ENCODE peak calls at places on chromosome 12, in ten cellular contexts. V is body of pancreas, D is vagina, P is A549, W is stomach, U is transverse colon, K is esophagus squamous epithelium, M is IMR-90, I is heart left ventricle, L is GM12878. X is an unnamed sample.

GRCh38 chr12:82047480-82047879 is 288.3 kb upstream of the PPFIA2 start:
- DNase-seq in V (no peak), D (no peak), P (no peak), W (no peak), U (no peak), K (no peak), M (no peak), I (no peak), L (no peak), X (no peak)

GRCh38 chr12:131112690-131113290 is 159.1 kb downstream of the ADGRD1 start:
- DNase-seq in V (no peak), D (no peak), P (no peak), W (no peak), U (no peak), K (no peak), M (no peak), I (no peak), L (no peak), X (no peak)

GRCh38 chr12:85759217-85759616 is 77.0 kb downstream of the RASSF9 start:
- DNase-seq in V (no peak), D (no peak), P (peak), W (no peak), U (no peak), K (no peak), M (no peak), I (no peak), L (no peak), X (no peak)

GRCh38 chr12:238116-238515 is 24.2 kb upstream of the SLC6A12 start:
- DNase-seq in V (no peak), D (no peak), P (no peak), W (no peak), U (no peak), K (no peak), M (no peak), I (no peak), L (no peak), X (peak)

GRCh38 chr12:120460157-120460556 is 9.4 kb downstream of the SRSF9 start:
- DNase-seq in V (no peak), D (no peak), P (no peak), W (no peak), U (no peak), K (no peak), M (no peak), I (no peak), L (no peak), X (no peak)

GRCh38 chr12:124391340-124392261 is 96.7 kb downstream of the RFLNA start:
- DNase-seq in V (peak), D (no peak), P (peak), W (peak), U (peak), K (peak), M (peak), I (peak), L (peak), X (peak)

GRCh38 chr12:75910452-75910722 is 121.2 kb downstream of the PHLDA1 start:
- DNase-seq in V (no peak), D (no peak), P (no peak), W (no peak), U (no peak), K (no peak), M (no peak), I (no peak), L (no peak), X (no peak)

GRCh38 chr12:19382111-19382526 is 57.2 kb upstream of the AEBP2 start:
- DNase-seq in V (peak), D (no peak), P (peak), W (peak), U (no peak), K (no peak), M (peak), I (no peak), L (peak), X (peak)

GRCh38 chr12:130253866-130254265 is 83.8 kb upstream of the PIWIL1 start:
- DNase-seq in V (peak), D (no peak), P (no peak), W (no peak), U (no peak), K (no peak), M (no peak), I (no peak), L (no peak), X (no peak)

GRCh38 chr12:112977139-112977538 is 1.2 kb upstream of the OAS2 start:
- DNase-seq in V (no peak), D (no peak), P (no peak), W (no peak), U (no peak), K (no peak), M (no peak), I (no peak), L (no peak), X (no peak)

GRCh38 chr12:72095025-72095424 is 156.4 kb downstream of the TPH2 start:
- DNase-seq in V (no peak), D (no peak), P (no peak), W (no peak), U (no peak), K (no peak), M (no peak), I (no peak), L (no peak), X (no peak)

GRCh38 chr12:65823481-65824313 is 586 bp upstream of the HMGA2 start:
- DNase-seq in V (peak), D (no peak), P (peak), W (peak), U (peak), K (no peak), M (peak), I (peak), L (no peak), X (peak)

GRCh38 chr12:95601626-95602025 is 50.4 kb upstream of the USP44 start:
- DNase-seq in V (no peak), D (no peak), P (no peak), W (no peak), U (no peak), K (no peak), M (peak), I (no peak), L (no peak), X (no peak)

GRCh38 chr12:96846313-96846712 is 60.7 kb upstream of the NEDD1 start:
- DNase-seq in V (no peak), D (no peak), P (no peak), W (no peak), U (no peak), K (no peak), M (no peak), I (no peak), L (no peak), X (no peak)

GRCh38 chr12:46386360-46386867 is 13.8 kb upstream of the SLC38A2 start:
- DNase-seq in V (no peak), D (no peak), P (peak), W (no peak), U (no peak), K (no peak), M (peak), I (no peak), L (no peak), X (no peak)

GRCh38 chr12:27779416-27779815 is 617 bp upstream of the KLHL42 start:
- DNase-seq in V (peak), D (no peak), P (peak), W (no peak), U (peak), K (no peak), M (no peak), I (no peak), L (no peak), X (peak)

GRCh38 chr12:51705450-51705849 is 114.4 kb downstream of the SCN8A start:
- DNase-seq in V (no peak), D (no peak), P (no peak), W (no peak), U (no peak), K (no peak), M (peak), I (no peak), L (no peak), X (no peak)

GRCh38 chr12:109768901-109769670 is 55.5 kb downstream of the FAM222A start:
- DNase-seq in V (no peak), D (peak), P (no peak), W (peak), U (no peak), K (no peak), M (no peak), I (no peak), L (no peak), X (no peak)

GRCh38 chr12:25071366-25071765 is 122.5 kb upstream of the BCAT1 start:
- DNase-seq in V (no peak), D (no peak), P (no peak), W (no peak), U (no peak), K (no peak), M (no peak), I (no peak), L (no peak), X (no peak)

GRCh38 chr12:113112043-113112899 is 23.3 kb downstream of the RASAL1 start:
- DNase-seq in V (no peak), D (no peak), P (no peak), W (no peak), U (no peak), K (no peak), M (no peak), I (no peak), L (no peak), X (no peak)

GRCh38 chr12:40010899-40011774 is 94.7 kb downstream of the SLC2A13 start:
- DNase-seq in V (peak), D (no peak), P (peak), W (peak), U (peak), K (no peak), M (peak), I (peak), L (peak), X (no peak)

GRCh38 chr12:46410495-46410894 is 37.9 kb upstream of the SLC38A2 start:
- DNase-seq in V (no peak), D (no peak), P (no peak), W (no peak), U (no peak), K (no peak), M (no peak), I (peak), L (no peak), X (no peak)

GRCh38 chr12:98198261-98198982 is 317.0 kb upstream of the TMPO start:
- DNase-seq in V (no peak), D (no peak), P (no peak), W (no peak), U (no peak), K (no peak), M (no peak), I (no peak), L (no peak), X (no peak)

GRCh38 chr12:49649892-49650291 is 26.5 kb downstream of the PRPF40B start:
- DNase-seq in V (no peak), D (no peak), P (no peak), W (no peak), U (no peak), K (no peak), M (no peak), I (no peak), L (no peak), X (no peak)

GRCh38 chr12:92136021-92136735 is 9.5 kb downstream of the BTG1 start:
- DNase-seq in V (peak), D (no peak), P (no peak), W (no peak), U (no peak), K (no peak), M (no peak), I (no peak), L (no peak), X (no peak)

DNA sequence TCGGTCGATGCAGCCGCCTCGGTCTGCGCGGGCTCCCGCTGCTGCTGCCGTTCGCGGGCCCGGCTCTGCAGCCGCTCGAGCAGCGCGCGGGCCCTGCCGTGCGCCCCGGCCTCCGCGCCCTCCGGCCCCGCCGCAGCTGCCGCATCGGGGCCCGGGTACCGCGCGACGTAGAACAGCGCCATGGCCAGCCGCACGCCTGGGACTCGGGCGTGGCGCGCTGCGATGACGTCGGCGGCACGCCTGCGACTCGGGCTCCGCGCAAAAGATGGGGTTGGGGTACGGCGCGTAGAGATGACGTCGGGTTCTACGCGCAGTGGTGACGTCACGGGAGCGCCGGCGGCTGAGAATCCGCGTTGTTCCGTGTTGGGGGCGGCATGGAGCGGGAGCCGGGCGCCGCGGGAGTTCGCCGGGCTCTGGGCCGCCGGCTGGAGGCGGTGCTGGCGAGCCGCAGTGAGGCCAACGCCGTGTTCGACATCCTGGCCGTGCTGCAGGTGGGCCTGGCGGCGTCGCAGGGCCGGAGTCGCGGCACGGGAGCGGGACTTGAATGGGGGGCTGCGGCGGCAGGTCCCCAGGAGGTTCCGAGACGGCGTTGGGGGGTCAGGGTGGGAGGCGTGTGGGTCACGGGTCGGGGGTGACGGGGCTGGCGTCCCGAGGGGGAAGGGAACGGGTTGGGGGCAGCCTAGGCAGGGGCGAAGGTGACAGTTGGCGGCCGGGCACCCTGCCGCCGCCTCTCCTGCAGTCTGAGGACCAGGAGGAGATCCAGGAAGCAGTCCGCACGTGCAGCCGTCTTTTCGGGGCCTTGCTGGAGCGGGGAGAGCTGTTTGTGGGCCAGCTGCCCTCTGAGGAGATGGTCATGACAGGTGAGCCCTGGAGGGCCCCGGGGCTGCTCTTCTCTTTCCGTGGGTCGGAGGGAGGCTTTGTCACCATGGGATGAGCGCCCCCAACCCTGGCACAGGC is at the start of the genes DDX51 and NOC4L:
- DNase-seq in V (peak), D (no peak), P (peak), W (peak), U (peak), K (peak), M (peak), I (peak), L (peak), X (peak)
- TF ChIP-seq POLR2A in V (peak), D (no peak), P (peak), W (no peak), U (peak), K (peak), M (peak), I (no peak), L (peak), X (no peak)

GRCh38 chr12:116644806-116645205 is 85.6 kb downstream of the MAP1LC3B2 start:
- DNase-seq in V (no peak), D (no peak), P (no peak), W (no peak), U (no peak), K (no peak), M (no peak), I (no peak), L (no peak), X (no peak)
- TF ChIP-seq CTCF in V (no peak), D (no peak), P (no peak), W (no peak), U (no peak), K (no peak), M (no peak), I (no peak), L (no peak), X (no peak)

DNA sequence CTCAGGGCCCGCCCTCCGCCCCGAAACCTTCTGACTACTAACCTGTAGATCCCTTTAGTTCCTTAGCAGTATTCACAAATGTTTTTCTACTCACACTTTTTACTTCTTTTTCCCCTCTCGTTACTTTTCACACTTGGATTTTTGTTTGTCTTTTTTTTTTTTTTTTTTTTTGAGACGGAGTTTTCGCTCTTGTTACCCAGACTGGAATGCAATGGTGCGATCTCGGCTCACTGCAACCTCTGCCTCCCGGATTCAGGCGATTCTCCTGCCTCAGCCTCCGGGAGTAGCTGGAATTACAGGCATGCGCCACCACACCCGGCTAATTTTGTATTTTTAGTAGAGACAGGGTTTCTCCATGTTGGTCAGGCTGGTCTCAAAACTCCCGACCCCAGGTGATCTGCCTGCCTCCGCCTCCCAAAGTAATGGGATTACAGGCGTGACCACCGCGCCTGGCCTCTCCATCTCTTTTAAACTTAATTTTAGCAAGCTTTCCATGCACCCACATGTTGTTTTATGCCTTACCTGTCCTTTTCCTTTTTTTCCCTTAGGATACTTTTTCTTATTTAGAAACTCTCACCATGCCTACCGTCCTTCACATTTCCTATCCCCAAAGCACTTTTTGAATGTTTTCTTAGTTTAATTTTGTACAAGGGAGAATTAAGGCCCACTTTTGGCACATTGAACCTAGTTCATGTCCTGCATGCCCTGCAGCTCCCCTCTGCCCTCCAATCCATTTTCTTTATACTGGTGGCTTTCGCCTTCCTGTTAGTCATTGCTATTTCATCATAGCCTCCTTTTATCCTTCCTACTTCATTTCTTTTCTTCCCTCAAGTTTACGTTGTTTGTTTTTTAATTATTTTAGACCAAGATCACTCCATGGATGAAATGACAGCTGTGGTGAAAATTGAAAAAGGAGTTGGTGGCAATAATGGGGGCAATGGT is 1.1 kb downstream of the SP1 start:
- DNase-seq in V (peak), D (no peak), P (no peak), W (no peak), U (peak), K (no peak), M (peak), I (no peak), L (no peak), X (no peak)
- H3K4me3 ChIP-seq in V (no peak), D (peak), P (peak), W (peak), U (peak), K (peak), M (peak), I (peak), L (peak), X (peak)

DNA sequence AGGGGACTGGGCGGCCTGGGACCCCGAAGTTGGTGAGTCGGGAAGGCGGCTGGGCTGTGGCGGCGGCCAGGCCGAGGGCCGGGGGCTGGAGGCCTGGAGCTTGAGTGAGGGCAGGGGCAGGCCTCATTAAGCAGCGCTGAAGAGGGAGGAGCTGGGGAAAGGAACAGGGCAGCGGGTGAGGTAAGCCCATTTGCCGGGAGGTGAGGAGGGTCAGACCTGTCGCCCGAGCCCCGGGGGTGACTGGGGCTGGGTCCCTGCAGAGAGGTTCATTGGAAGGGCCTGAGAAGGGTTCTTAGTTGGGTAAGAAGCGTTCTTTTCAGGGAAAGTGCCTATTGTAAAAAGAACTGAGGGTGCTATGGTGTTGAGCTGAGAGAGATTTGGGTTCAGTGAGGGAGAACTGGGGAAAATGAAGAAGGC is 438 bp downstream of the RAB5B start:
- DNase-seq in V (peak), D (no peak), P (peak), W (peak), U (peak), K (no peak), M (peak), I (peak), L (no peak), X (no peak)
- TF ChIP-seq POLR2A in V (no peak), D (no peak), P (no peak), W (no peak), U (no peak), K (no peak), M (no peak), I (no peak), L (no peak), X (no peak)

DNA sequence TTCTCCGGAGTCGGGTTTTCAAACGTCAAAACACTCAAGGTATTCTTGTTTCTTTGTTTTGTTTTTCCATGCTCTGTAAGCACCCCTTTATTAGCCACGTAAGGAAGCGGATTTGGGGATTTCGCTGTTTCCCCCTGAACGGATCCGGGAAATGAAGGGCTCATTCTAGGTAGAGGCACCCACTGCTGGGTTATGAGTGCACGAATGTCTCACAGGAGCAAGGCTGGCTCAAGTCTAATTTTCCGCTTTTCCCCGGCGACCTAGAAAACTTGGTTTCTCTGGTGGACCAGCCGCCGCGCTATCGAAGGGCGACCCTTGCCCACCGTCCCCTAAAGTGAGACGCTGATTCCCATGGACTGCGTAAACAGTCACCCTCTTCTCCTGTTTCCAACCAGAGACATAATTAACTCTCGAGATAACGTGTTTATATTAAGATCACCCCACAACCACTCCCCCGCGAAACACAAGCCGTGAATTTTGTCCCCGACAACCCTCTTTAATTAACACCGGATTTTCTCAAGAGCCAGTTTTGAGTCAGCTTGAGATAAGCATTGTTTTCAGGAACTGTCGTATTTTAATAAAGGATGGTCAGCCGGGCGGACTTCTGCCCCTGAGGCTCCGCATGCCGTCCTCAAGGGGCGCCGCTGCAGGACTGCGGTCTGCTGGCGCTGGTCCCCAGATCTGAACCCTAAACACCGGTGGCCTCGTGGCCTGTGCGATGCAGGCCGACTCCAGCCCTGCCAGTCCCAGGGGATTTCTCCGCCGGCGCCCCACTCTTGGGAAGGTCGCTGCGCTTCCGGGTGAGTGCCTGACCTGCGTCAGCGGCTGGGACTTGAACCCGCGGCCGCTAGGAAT is 523 bp upstream of the ABCC9 start:
- DNase-seq in V (peak), D (no peak), P (no peak), W (no peak), U (peak), K (no peak), M (peak), I (peak), L (no peak), X (peak)
- TF ChIP-seq CTCF in V (peak), D (no peak), P (no peak), W (no peak), U (peak), K (no peak), M (peak), I (peak), L (no peak), X (no peak)